ENCODE peak calls at places on chromosomes 6 and 20, in seven cellular contexts. L is tibial artery; Q is ovary; S is psoas muscle; E is CD8-positive, alpha-beta T cell; T is PC-3; R is left ventricle myocardium inferior. V is an unnamed sample. For H3K9me3 and H3K4me1, the result is how much of the 10 kb centered on the place peaks cover.

GRCh38 chr20:50577175-50578018 is 67.2 kb downstream of the PTPN1 start:
- DNase-seq in L (no peak), R (peak), E (no peak), Q (no peak), S (peak), T (no peak), V (peak)

GRCh38 chr6:113859349-113860164 is 2.4 kb downstream of the MARCKS start:
- DNase-seq in S (peak), Q (peak), T (peak), E (no peak), R (peak), L (peak), V (peak)

GRCh38 chr6:84575264-84575663 is 189.1 kb downstream of the TBX18 start:
- DNase-seq in E (no peak), T (peak), L (no peak), R (no peak), S (no peak), Q (no peak), V (no peak)

GRCh38 chr6:156963712-156964700 is 186.8 kb downstream of the ARID1B start:
- DNase-seq in E (no peak), Q (no peak), S (peak), L (no peak), T (peak), R (no peak), V (peak)

GRCh38 chr6:122610690-122611455 is 668 bp downstream of the PKIB start:
- DNase-seq in Q (no peak), R (peak), E (no peak), T (peak), L (peak), S (peak), V (peak)

GRCh38 chr20:32163951-32164350 is 43.6 kb downstream of the PLAGL2 start:
- DNase-seq in Q (no peak), T (no peak), L (no peak), S (no peak), E (no peak), R (no peak), V (no peak)

GRCh38 chr6:87660226-87660886 is 41.7 kb downstream of the AKIRIN2 start:
- DNase-seq in S (peak), Q (no peak), L (no peak), E (no peak), R (no peak), T (peak), V (no peak)

GRCh38 chr6:7809346-7809745 is 83.4 kb downstream of the BMP6 start:
- DNase-seq in E (no peak), L (no peak), T (no peak), R (no peak), Q (no peak), S (no peak), V (no peak)

GRCh38 chr6:28907394-28907793 is 16.4 kb downstream of the TRIM27 start:
- DNase-seq in S (no peak), E (no peak), Q (no peak), R (no peak), T (peak), L (no peak), V (no peak)

GRCh38 chr20:52596261-52596660 is 375.9 kb upstream of the TSHZ2 start:
- DNase-seq in E (no peak), S (no peak), R (no peak), T (no peak), L (no peak), Q (no peak), V (no peak)

GRCh38 chr6:97053643-97054411 is 129.3 kb downstream of the KLHL32 start:
- DNase-seq in L (no peak), E (no peak), S (no peak), R (no peak), T (peak), Q (no peak), V (no peak)

GRCh38 chr6:164296411-164296810 is 881.9 kb downstream of the QKI start:
- DNase-seq in T (peak), L (no peak), S (no peak), R (no peak), Q (no peak), E (no peak), V (no peak)

GRCh38 chr6:162056745-162057144 is 670.8 kb downstream of the PRKN start:
- DNase-seq in E (no peak), L (no peak), S (no peak), T (peak), Q (no peak), R (peak), V (peak)

GRCh38 chr6:96939019-96939805 is 14.7 kb downstream of the KLHL32 start:
- DNase-seq in S (no peak), L (no peak), T (peak), Q (no peak), E (no peak), R (no peak), V (peak)

GRCh38 chr6:27049863-27050781 is 197.4 kb upstream of the PRSS16 start:
- DNase-seq in L (no peak), T (no peak), S (no peak), R (no peak), E (no peak), Q (no peak), V (peak)

GRCh38 chr6:24431045-24431451 is 28.3 kb downstream of the MRS2 start:
- DNase-seq in S (no peak), T (peak), L (no peak), R (no peak), E (no peak), Q (no peak), V (peak)

GRCh38 chr20:25991756-25992130 is 295.1 kb upstream of the ZNF337 start:
- DNase-seq in T (no peak), S (no peak), R (no peak), Q (no peak), L (no peak), E (no peak), V (no peak)

GRCh38 chr20:49187330-49188100 is 619 bp downstream of the STAU1 start:
- DNase-seq in Q (peak), L (peak), E (peak), R (no peak), S (peak), T (no peak), V (peak)

GRCh38 chr6:73032586-73032985 is 192.7 kb downstream of the KHDC1L start:
- DNase-seq in S (no peak), L (no peak), Q (no peak), E (no peak), R (no peak), T (peak), V (no peak)

GRCh38 chr20:1734269-1734858 is 76.8 kb upstream of the SIRPG start:
- DNase-seq in E (peak), Q (no peak), T (peak), S (no peak), L (no peak), R (no peak), V (no peak)

GRCh38 chr6:68296126-68296525 is 339.0 kb upstream of the ADGRB3 start:
- DNase-seq in L (no peak), T (no peak), Q (no peak), E (no peak), R (no peak), S (no peak), V (no peak)

GRCh38 chr6:91681341-91681740 is 1094.5 kb upstream of the MAP3K7 start:
- DNase-seq in L (no peak), Q (no peak), E (no peak), S (no peak), T (no peak), R (no peak), V (no peak)

GRCh38 chr6:128806274-128806673 is 76.7 kb upstream of the LAMA2 start:
- DNase-seq in L (peak), S (no peak), E (no peak), T (no peak), R (no peak), Q (no peak), V (no peak)

GRCh38 chr6:11317885-11318771 is 85.7 kb upstream of the NEDD9 start:
- DNase-seq in R (no peak), T (peak), Q (peak), L (no peak), E (peak), S (peak), V (no peak)

GRCh38 chr6:142380626-142381025 is 78.8 kb downstream of the ADGRG6 start:
- DNase-seq in E (no peak), L (peak), Q (no peak), R (peak), S (no peak), T (no peak), V (no peak)

GRCh38 chr6:147974376-147974775 is 368.3 kb upstream of the SASH1 start:
- DNase-seq in T (peak), E (no peak), Q (no peak), R (no peak), L (no peak), S (no peak), V (no peak)

GRCh38 chr6:161257778-161258457 is 15.9 kb downstream of the AGPAT4 start:
- DNase-seq in E (no peak), R (no peak), Q (no peak), T (peak), S (no peak), L (peak), V (no peak)

GRCh38 chr6:169292340-169293124 is 38.9 kb upstream of the THBS2 start:
- DNase-seq in E (no peak), S (peak), T (peak), L (peak), R (no peak), Q (no peak), V (no peak)

GRCh38 chr20:53805895-53806384 is 212.3 kb upstream of the ZNF217 start:
- DNase-seq in E (no peak), T (peak), R (no peak), L (no peak), Q (no peak), S (no peak), V (no peak)

GRCh38 chr6:25652007-25652515 is at the start of gene SCGN:
- DNase-seq in T (peak), S (peak), E (no peak), L (peak), Q (peak), R (peak), V (peak)

GRCh38 chr6:30154709-30155521 is 6.1 kb downstream of the TRIM10 start:
- DNase-seq in E (no peak), S (no peak), Q (no peak), R (no peak), L (no peak), T (peak), V (no peak)

GRCh38 chr6:104705095-104705707 is 154.5 kb downstream of the HACE1 start:
- DNase-seq in T (peak), E (peak), L (no peak), S (no peak), R (peak), Q (no peak), V (no peak)

GRCh38 chr20:37915434-37915787 is 12.5 kb downstream of the VSTM2L start:
- DNase-seq in R (no peak), L (no peak), S (no peak), E (no peak), T (no peak), Q (no peak), V (no peak)

DNA sequence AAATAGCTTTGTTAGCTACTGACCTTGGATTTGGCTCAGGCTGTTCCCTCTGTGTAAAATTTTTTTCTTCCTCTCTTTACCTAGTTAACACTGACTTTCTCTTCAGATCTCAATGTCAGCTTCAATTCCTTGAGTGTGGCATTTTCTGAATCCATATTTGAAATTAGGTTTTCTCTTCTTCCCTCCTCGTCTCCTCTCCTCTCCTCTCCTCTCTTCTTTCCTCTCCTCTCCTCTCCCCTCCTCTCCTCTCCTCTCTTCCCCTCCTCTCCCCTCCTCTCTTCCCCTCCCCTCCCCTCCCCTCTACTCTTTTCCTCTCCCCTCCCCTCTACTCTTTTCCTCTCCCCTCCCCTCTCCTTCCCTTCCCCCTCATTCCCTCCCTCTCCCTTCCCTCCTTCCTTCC is 453.3 kb downstream of the BMP2 start:
- DNase-seq in L (no peak), R (no peak), S (no peak), T (no peak), E (no peak), Q (no peak), V (no peak)
- H3K9me3 ChIP-seq in L (under half), R (under half), S (under half), T (under half), E (under half), Q (under half), V (under half)

DNA sequence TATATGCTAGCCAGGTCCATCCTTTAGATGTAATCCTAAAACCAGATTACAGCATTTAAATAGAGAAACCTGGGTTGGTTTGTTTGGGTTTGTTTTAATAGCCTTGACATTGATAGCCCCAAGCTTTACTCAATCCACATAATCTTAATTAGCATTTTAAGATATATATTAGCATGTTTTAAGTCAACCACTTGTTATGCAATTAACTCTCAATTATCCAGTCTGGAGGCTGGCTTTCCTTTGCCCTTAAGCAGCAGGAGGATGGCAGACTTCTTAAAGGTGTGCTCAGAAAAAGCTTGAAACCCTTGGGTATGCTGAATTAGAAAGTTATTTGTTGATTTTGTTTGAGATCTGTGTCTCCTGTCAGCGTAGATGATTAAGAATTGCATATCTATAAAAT is 46.3 kb upstream of the SMIM28 start:
- DNase-seq in R (no peak), E (no peak), L (no peak), T (no peak), Q (no peak), S (no peak), V (no peak)
- H3K4me1 ChIP-seq in R (under half), E (under half), L (under half), T (under half), Q (under half), S (under half), V (under half)

GRCh38 chr20:16469395-16469905 is 103.8 kb downstream of the KIF16B start:
- DNase-seq in L (no peak), S (no peak), T (no peak), Q (no peak), R (no peak), E (no peak), V (no peak)
- H3K9me3 ChIP-seq in L (under half), S (under half), T (under half), Q (under half), R (under half), E (under half), V (under half)

GRCh38 chr6:109053285-109053684 is 41.4 kb downstream of the SESN1 start:
- DNase-seq in T (no peak), R (no peak), Q (no peak), E (no peak), S (no peak), L (no peak), V (no peak)

GRCh38 chr6:109052852-109053251 is 41.8 kb downstream of the SESN1 start:
- DNase-seq in S (no peak), E (no peak), Q (no peak), R (no peak), L (no peak), T (no peak), V (no peak)

GRCh38 chr6:109056661-109057060 is 38.0 kb downstream of the SESN1 start:
- DNase-seq in Q (no peak), E (no peak), S (no peak), T (no peak), R (no peak), L (no peak), V (no peak)

GRCh38 chr6:109058620-109059019 is 36.0 kb downstream of the SESN1 start:
- DNase-seq in T (no peak), R (no peak), L (no peak), E (no peak), Q (no peak), S (no peak), V (no peak)

DNA sequence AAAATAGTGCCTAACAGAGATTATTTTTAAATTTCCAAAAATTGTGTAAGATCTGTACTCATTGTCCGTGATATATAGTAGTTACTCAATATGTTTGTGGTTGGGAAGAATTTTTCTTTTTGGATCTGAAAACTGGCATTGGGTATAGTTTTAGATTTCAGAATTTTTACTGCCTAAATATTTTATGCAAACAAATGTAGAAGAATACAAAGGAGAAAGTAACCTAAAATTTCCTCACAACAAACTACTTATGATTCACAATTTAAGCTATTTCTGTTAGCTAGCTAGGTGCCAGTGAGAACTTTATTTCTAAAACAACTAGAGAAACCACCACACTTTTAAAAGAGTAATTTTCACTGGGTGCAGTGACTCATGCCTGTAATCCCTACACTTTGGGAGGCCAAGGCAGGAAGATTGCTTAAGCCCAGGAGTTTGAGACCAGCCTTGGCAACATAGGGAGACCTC is 38.8 kb downstream of the SESN1 start:
- DNase-seq in L (no peak), Q (no peak), R (no peak), S (no peak), T (no peak), E (no peak), V (no peak)
- H3K4me1 ChIP-seq in L (under half), Q (under half), R (half or more), S (half or more), T (under half), E (under half), V (under half)

GRCh38 chr6:40074292-40075050 is 140.2 kb upstream of the MOCS1 start:
- DNase-seq in S (no peak), R (no peak), E (no peak), L (no peak), T (no peak), Q (no peak), V (no peak)

GRCh38 chr6:40077315-40077714 is 143.1 kb upstream of the MOCS1 start:
- DNase-seq in R (no peak), Q (no peak), E (no peak), T (no peak), S (no peak), L (no peak), V (no peak)

DNA sequence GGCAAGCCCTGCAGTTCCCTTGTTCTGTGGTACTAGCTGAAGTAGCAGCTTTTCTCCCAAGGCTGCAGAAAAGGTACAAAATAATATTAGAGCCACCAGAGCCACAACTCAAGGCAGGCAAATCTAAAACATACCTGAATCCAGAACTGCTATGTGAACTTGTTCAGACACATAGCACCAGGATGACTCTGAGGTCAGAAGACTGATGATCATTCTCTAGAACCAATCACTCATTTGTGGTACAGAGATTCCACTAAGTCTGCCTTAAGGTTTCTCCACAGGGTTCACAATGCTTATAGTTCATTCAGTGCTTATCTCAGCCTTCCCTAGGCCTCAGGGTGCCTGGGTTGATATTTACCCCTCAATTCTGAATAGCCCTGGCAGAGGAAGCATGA is 140.8 kb upstream of the MOCS1 start:
- DNase-seq in L (no peak), T (no peak), E (no peak), S (no peak), R (no peak), Q (no peak), V (no peak)
- H3K9me3 ChIP-seq in L (under half), T (under half), E (under half), S (under half), R (under half), Q (under half), V (under half)

GRCh38 chr20:61557603-61558002 is 305.5 kb downstream of the CDH4 start:
- DNase-seq in Q (no peak), T (no peak), L (no peak), E (no peak), R (no peak), S (no peak), V (no peak)
- H3K4me1 ChIP-seq in Q (under half), T (under half), L (under half), E (under half), R (under half), S (under half), V (under half)

GRCh38 chr6:3910264-3910663 is 61.1 kb downstream of the FAM50B start:
- DNase-seq in L (no peak), T (no peak), S (no peak), R (no peak), E (no peak), Q (no peak), V (no peak)
- H3K9me3 ChIP-seq in L (under half), T (under half), S (under half), R (under half), E (under half), Q (under half), V (under half)